ENCODE peak calls at places on chromosomes 2 and 18, in four cellular contexts. One of them, this sample, is unnamed.
A peak's percentile ranks its signal among the peaks of the same experiment; 100 is the strongest.

GRCh38 chr2:32418777-32419176 is 62.0 kb downstream of the BIRC6 start:
- DNase-seq in A549: peak; percentile 63
- DNase-seq in IMR-90: peak; percentile 75
- DNase-seq in K562: no peak
- DNase-seq in this sample: no peak

GRCh38 chr2:128306081-128306930 is 12.4 kb downstream of the HS6ST1 start:
- DNase-seq in K562: no peak
- DNase-seq in IMR-90: peak; percentile 100
- DNase-seq in A549: peak; percentile 86
- DNase-seq in this sample: no peak

GRCh38 chr2:210660-211059 is 53.2 kb downstream of the SH3YL1 start:
- DNase-seq in K562: no peak
- DNase-seq in IMR-90: peak; percentile 5
- DNase-seq in A549: no peak
- DNase-seq in this sample: no peak

GRCh38 chr18:33870059-33870458 is 292.0 kb downstream of the ASXL3 start:
- DNase-seq in A549: no peak
- DNase-seq in K562: no peak
- DNase-seq in IMR-90: peak; percentile 0
- DNase-seq in this sample: no peak

GRCh38 chr18:43392168-43392567 is 114.9 kb upstream of the SYT4 start:
- DNase-seq in IMR-90: no peak
- DNase-seq in K562: no peak
- DNase-seq in A549: no peak
- DNase-seq in this sample: no peak

GRCh38 chr2:96105152-96105915 is 11.0 kb downstream of the ADRA2B start:
- DNase-seq in K562: no peak
- DNase-seq in A549: no peak
- DNase-seq in IMR-90: no peak
- DNase-seq in this sample: no peak

GRCh38 chr2:168699834-168700417 is 102.5 kb upstream of the NOSTRIN start:
- DNase-seq in K562: no peak
- DNase-seq in IMR-90: peak; percentile 87
- DNase-seq in A549: no peak
- DNase-seq in this sample: no peak

GRCh38 chr2:106057206-106057605 is 136.9 kb downstream of the UXS1 start:
- DNase-seq in IMR-90: no peak
- DNase-seq in A549: peak; percentile 13
- DNase-seq in K562: no peak
- DNase-seq in this sample: no peak

GRCh38 chr2:221468288-221468687 is 103.8 kb downstream of the EPHA4 start:
- DNase-seq in IMR-90: no peak
- DNase-seq in A549: no peak
- DNase-seq in K562: no peak
- DNase-seq in this sample: no peak

GRCh38 chr2:84939426-84940087 is 31.4 kb upstream of the KCMF1 start:
- DNase-seq in A549: peak; percentile 49
- DNase-seq in K562: no peak
- DNase-seq in IMR-90: no peak
- DNase-seq in this sample: peak; percentile 99

GRCh38 chr2:237404413-237404812 is 9.6 kb downstream of the COL6A3 start:
- DNase-seq in IMR-90: no peak
- DNase-seq in A549: no peak
- DNase-seq in K562: no peak
- DNase-seq in this sample: no peak

GRCh38 chr2:10170256-10170655 is 47.7 kb downstream of the RRM2 start:
- DNase-seq in IMR-90: peak; percentile 66
- DNase-seq in A549: no peak
- DNase-seq in K562: no peak
- DNase-seq in this sample: no peak
- TF ChIP-seq ELK1 in IMR-90: no peak
- TF ChIP-seq ELK1 in A549: no peak
- TF ChIP-seq ELK1 in K562: no peak
- TF ChIP-seq ELK1 in this sample: no peak

DNA sequence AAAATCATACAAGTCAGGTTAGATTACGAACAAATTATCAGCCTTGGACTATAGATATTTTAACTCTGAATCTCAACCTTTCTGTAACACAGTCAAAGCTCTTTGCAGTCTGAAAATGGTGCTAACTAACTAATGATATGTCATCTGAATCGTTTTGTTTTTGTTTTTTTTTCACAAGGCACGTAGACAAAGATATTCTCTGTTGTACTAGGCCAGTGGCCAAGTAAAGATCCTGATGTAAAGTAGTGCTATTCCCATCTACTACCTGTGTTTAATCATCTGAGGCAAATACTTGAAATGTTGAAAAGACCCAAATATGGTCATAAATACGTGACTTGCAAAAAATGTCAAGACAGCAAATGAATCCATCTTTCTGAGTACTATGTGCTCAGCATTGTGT is 65.7 kb downstream of the REL start:
- DNase-seq in K562: no peak
- DNase-seq in A549: no peak
- DNase-seq in IMR-90: no peak
- DNase-seq in this sample: no peak
- TF ChIP-seq ELK1 in K562: no peak
- TF ChIP-seq ELK1 in A549: no peak
- TF ChIP-seq ELK1 in IMR-90: no peak
- TF ChIP-seq ELK1 in this sample: no peak

DNA sequence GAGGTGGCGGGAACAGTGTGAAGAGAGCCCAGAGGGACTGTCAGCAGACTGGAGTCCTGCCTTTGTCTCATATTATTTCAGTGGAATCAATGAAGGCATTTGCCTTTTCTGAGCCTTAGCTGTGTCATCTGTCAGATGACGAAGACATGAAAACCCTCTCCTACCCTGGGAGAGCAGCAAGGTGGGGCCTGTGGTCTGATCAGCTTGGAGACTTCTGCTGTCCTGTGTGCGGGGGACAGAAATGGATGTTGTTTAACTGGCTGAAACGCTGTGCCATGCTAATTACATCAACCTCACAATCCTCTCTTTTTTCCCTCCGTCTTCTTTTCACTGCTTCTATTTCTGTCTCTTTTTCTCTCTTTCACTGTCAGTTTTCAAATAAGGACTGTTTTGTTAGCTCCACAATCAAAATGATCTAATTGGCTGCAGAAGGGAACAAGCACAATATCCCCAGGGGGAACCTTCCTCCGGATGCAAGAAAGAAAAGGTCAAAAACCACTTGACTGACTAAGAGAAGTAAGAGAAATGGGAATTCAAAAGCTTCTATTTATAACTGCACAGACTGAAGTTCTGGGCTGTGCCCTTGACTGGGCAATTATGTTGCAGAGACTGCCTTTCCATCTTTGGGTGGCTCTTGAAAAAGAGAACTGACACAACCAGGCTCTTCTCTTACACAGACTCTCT is 340.1 kb downstream of the CLIP4 start:
- DNase-seq in A549: no peak
- DNase-seq in K562: no peak
- DNase-seq in IMR-90: no peak
- DNase-seq in this sample: no peak
- TF ChIP-seq ELK1 in A549: no peak
- TF ChIP-seq ELK1 in K562: no peak
- TF ChIP-seq ELK1 in IMR-90: no peak
- TF ChIP-seq ELK1 in this sample: no peak

GRCh38 chr18:63963610-63964256 is 6.1 kb upstream of the SERPINB8 start:
- DNase-seq in K562: peak; percentile 13
- DNase-seq in IMR-90: peak; percentile 77
- DNase-seq in A549: peak; percentile 57
- DNase-seq in this sample: no peak
- TF ChIP-seq ELK1 in K562: no peak
- TF ChIP-seq ELK1 in IMR-90: no peak
- TF ChIP-seq ELK1 in A549: no peak
- TF ChIP-seq ELK1 in this sample: no peak

GRCh38 chr2:187549193-187549592 is 5.0 kb downstream of the TFPI start:
- DNase-seq in A549: no peak
- DNase-seq in K562: no peak
- DNase-seq in IMR-90: no peak
- DNase-seq in this sample: no peak

GRCh38 chr2:187548658-187549057 is 5.6 kb downstream of the TFPI start:
- DNase-seq in K562: no peak
- DNase-seq in IMR-90: no peak
- DNase-seq in A549: no peak
- DNase-seq in this sample: no peak

GRCh38 chr2:187546762-187547333 is 7.4 kb downstream of the TFPI start:
- DNase-seq in A549: no peak
- DNase-seq in K562: no peak
- DNase-seq in IMR-90: no peak
- DNase-seq in this sample: no peak

GRCh38 chr2:187545238-187545751 is 8.9 kb downstream of the TFPI start:
- DNase-seq in IMR-90: no peak
- DNase-seq in K562: no peak
- DNase-seq in A549: peak; percentile 67
- DNase-seq in this sample: no peak

GRCh38 chr2:187547353-187547979 is 6.8 kb downstream of the TFPI start:
- DNase-seq in IMR-90: peak; percentile 97
- DNase-seq in A549: peak; percentile 96
- DNase-seq in K562: peak; percentile 89
- DNase-seq in this sample: no peak
- TF ChIP-seq ELK1 in IMR-90: no peak
- TF ChIP-seq ELK1 in A549: no peak
- TF ChIP-seq ELK1 in K562: no peak
- TF ChIP-seq ELK1 in this sample: no peak

This sample was measured in GM12878.